ENCODE peak calls at places on chromosomes 5 and 9, in ten cellular contexts. One of them, this sample, is unnamed.

GRCh38 chr5:43174586-43174985 is 17.4 kb upstream of the NIM1K start:
- DNase-seq in fibroblast of mammary gland: no peak
- DNase-seq in astrocyte: no peak
- DNase-seq in adipocyte: no peak
- DNase-seq in astrocyte of the spinal cord: no peak
- DNase-seq in fibroblast of pulmonary artery: no peak
- DNase-seq in AG10803: no peak
- DNase-seq in upper lobe of left lung: no peak
- DNase-seq in GM23338: no peak
- DNase-seq in esophagus muscularis mucosa: no peak
- DNase-seq in this sample: no peak

GRCh38 chr9:76403352-76403751 is 9.1 kb upstream of the RFK start:
- DNase-seq in AG10803: peak
- DNase-seq in astrocyte: peak
- DNase-seq in upper lobe of left lung: no peak
- DNase-seq in fibroblast of pulmonary artery: peak
- DNase-seq in fibroblast of mammary gland: peak
- DNase-seq in astrocyte of the spinal cord: peak
- DNase-seq in GM23338: peak
- DNase-seq in esophagus muscularis mucosa: no peak
- DNase-seq in adipocyte: peak
- DNase-seq in this sample: peak

GRCh38 chr9:91143642-91144041 is 218.1 kb downstream of the AUH start:
- DNase-seq in GM23338: no peak
- DNase-seq in adipocyte: no peak
- DNase-seq in esophagus muscularis mucosa: no peak
- DNase-seq in fibroblast of mammary gland: no peak
- DNase-seq in fibroblast of pulmonary artery: no peak
- DNase-seq in astrocyte of the spinal cord: no peak
- DNase-seq in AG10803: no peak
- DNase-seq in upper lobe of left lung: no peak
- DNase-seq in astrocyte: no peak
- DNase-seq in this sample: no peak

GRCh38 chr9:134384811-134385479 is 58.7 kb downstream of the RXRA start:
- DNase-seq in astrocyte of the spinal cord: no peak
- DNase-seq in GM23338: no peak
- DNase-seq in fibroblast of pulmonary artery: no peak
- DNase-seq in esophagus muscularis mucosa: no peak
- DNase-seq in upper lobe of left lung: no peak
- DNase-seq in astrocyte: peak
- DNase-seq in fibroblast of mammary gland: no peak
- DNase-seq in adipocyte: no peak
- DNase-seq in AG10803: no peak
- DNase-seq in this sample: no peak

GRCh38 chr5:135738564-135738875 is 95.9 kb upstream of the SLC25A48 start:
- DNase-seq in fibroblast of pulmonary artery: no peak
- DNase-seq in AG10803: no peak
- DNase-seq in adipocyte: no peak
- DNase-seq in esophagus muscularis mucosa: peak
- DNase-seq in astrocyte: no peak
- DNase-seq in upper lobe of left lung: no peak
- DNase-seq in astrocyte of the spinal cord: no peak
- DNase-seq in fibroblast of mammary gland: no peak
- DNase-seq in GM23338: no peak
- DNase-seq in this sample: no peak

GRCh38 chr9:2494571-2494970 is 127.0 kb upstream of the VLDLR start:
- DNase-seq in fibroblast of mammary gland: peak
- DNase-seq in adipocyte: peak
- DNase-seq in GM23338: peak
- DNase-seq in astrocyte: peak
- DNase-seq in fibroblast of pulmonary artery: peak
- DNase-seq in esophagus muscularis mucosa: no peak
- DNase-seq in AG10803: peak
- DNase-seq in astrocyte of the spinal cord: peak
- DNase-seq in upper lobe of left lung: no peak
- DNase-seq in this sample: peak

GRCh38 chr5:171777420-171777759 is 8.2 kb upstream of the SMIM23 start:
- DNase-seq in upper lobe of left lung: no peak
- DNase-seq in adipocyte: no peak
- DNase-seq in astrocyte of the spinal cord: no peak
- DNase-seq in fibroblast of pulmonary artery: no peak
- DNase-seq in GM23338: no peak
- DNase-seq in AG10803: no peak
- DNase-seq in fibroblast of mammary gland: no peak
- DNase-seq in esophagus muscularis mucosa: peak
- DNase-seq in astrocyte: no peak
- DNase-seq in this sample: no peak

GRCh38 chr9:109779711-109780452 is at the start of gene PALM2AKAP2:
- DNase-seq in fibroblast of pulmonary artery: peak
- DNase-seq in esophagus muscularis mucosa: peak
- DNase-seq in astrocyte of the spinal cord: peak
- DNase-seq in GM23338: peak
- DNase-seq in adipocyte: peak
- DNase-seq in fibroblast of mammary gland: peak
- DNase-seq in upper lobe of left lung: peak
- DNase-seq in astrocyte: peak
- DNase-seq in AG10803: peak
- DNase-seq in this sample: peak

GRCh38 chr5:38666668-38667498 is 110.4 kb upstream of the LIFR start:
- DNase-seq in astrocyte: peak
- DNase-seq in fibroblast of pulmonary artery: peak
- DNase-seq in adipocyte: peak
- DNase-seq in AG10803: peak
- DNase-seq in upper lobe of left lung: peak
- DNase-seq in esophagus muscularis mucosa: no peak
- DNase-seq in fibroblast of mammary gland: peak
- DNase-seq in GM23338: peak
- DNase-seq in astrocyte of the spinal cord: peak
- DNase-seq in this sample: peak

GRCh38 chr5:159768243-159768642 is 148.0 kb upstream of the ADRA1B start:
- DNase-seq in upper lobe of left lung: no peak
- DNase-seq in fibroblast of pulmonary artery: peak
- DNase-seq in fibroblast of mammary gland: no peak
- DNase-seq in esophagus muscularis mucosa: no peak
- DNase-seq in astrocyte: no peak
- DNase-seq in astrocyte of the spinal cord: no peak
- DNase-seq in adipocyte: peak
- DNase-seq in AG10803: peak
- DNase-seq in GM23338: peak
- DNase-seq in this sample: peak

GRCh38 chr5:143501176-143501840 is 97.8 kb upstream of the NR3C1 start:
- DNase-seq in AG10803: peak
- DNase-seq in adipocyte: peak
- DNase-seq in GM23338: peak
- DNase-seq in esophagus muscularis mucosa: no peak
- DNase-seq in fibroblast of pulmonary artery: no peak
- DNase-seq in fibroblast of mammary gland: peak
- DNase-seq in upper lobe of left lung: no peak
- DNase-seq in astrocyte of the spinal cord: no peak
- DNase-seq in astrocyte: no peak
- DNase-seq in this sample: no peak

DNA sequence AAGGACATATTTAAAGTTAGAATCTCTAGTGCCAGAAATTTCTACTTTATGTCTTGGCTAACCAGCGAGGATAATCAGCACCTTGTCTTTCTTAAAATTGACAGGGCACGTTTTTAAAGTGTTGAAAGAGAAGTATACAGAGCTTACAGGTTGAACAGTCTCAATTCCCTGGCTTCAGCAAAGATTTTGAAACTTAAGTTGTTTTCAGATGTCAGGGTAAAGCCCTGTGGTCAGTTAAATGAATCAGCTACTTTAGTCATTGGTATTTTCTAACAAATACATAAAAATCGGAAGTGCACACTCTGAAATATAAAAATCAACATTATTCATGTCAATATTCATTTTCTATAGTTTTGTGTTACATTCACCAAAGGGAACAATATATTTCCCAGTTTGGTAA is 29.1 kb downstream of the SNCAIP start:
- DNase-seq in GM23338: no peak
- DNase-seq in astrocyte: no peak
- DNase-seq in upper lobe of left lung: no peak
- DNase-seq in esophagus muscularis mucosa: no peak
- DNase-seq in fibroblast of mammary gland: peak
- DNase-seq in fibroblast of pulmonary artery: no peak
- DNase-seq in AG10803: no peak
- DNase-seq in adipocyte: no peak
- DNase-seq in astrocyte of the spinal cord: no peak
- DNase-seq in this sample: no peak
- H3K4me3 ChIP-seq in GM23338: no peak
- H3K4me3 ChIP-seq in astrocyte: no peak
- H3K4me3 ChIP-seq in upper lobe of left lung: no peak
- H3K4me3 ChIP-seq in esophagus muscularis mucosa: no peak
- H3K4me3 ChIP-seq in fibroblast of mammary gland: no peak
- H3K4me3 ChIP-seq in fibroblast of pulmonary artery: no peak
- H3K4me3 ChIP-seq in AG10803: no peak
- H3K4me3 ChIP-seq in adipocyte: no peak
- H3K4me3 ChIP-seq in astrocyte of the spinal cord: no peak
- H3K4me3 ChIP-seq in this sample: no peak

DNA sequence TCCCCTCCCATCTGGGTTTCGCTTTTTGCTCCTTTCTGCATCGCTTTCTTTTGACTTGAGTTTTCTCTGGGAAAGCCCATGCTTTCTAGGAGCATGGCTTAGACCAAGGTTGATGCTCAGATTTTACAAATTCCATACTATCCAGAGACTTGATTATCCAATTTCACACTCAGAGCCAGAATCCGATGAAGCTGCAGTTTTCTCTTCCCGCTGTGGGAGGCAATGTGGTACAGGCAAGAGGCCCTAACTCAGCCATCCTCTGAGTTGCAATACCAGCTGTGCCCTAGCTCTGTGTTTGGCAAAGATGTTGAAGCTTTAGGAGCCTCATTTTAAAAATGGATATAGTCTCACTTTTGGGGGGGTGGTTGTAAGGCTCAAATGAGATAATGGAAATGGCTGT is 85.1 kb downstream of the BRINP1 start:
- DNase-seq in GM23338: peak
- DNase-seq in fibroblast of pulmonary artery: no peak
- DNase-seq in astrocyte: peak
- DNase-seq in fibroblast of mammary gland: peak
- DNase-seq in upper lobe of left lung: no peak
- DNase-seq in adipocyte: no peak
- DNase-seq in astrocyte of the spinal cord: no peak
- DNase-seq in esophagus muscularis mucosa: no peak
- DNase-seq in AG10803: peak
- DNase-seq in this sample: no peak
- H3K4me3 ChIP-seq in GM23338: peak
- H3K4me3 ChIP-seq in fibroblast of pulmonary artery: no peak
- H3K4me3 ChIP-seq in astrocyte: no peak
- H3K4me3 ChIP-seq in fibroblast of mammary gland: no peak
- H3K4me3 ChIP-seq in upper lobe of left lung: no peak
- H3K4me3 ChIP-seq in adipocyte: no peak
- H3K4me3 ChIP-seq in astrocyte of the spinal cord: no peak
- H3K4me3 ChIP-seq in esophagus muscularis mucosa: no peak
- H3K4me3 ChIP-seq in AG10803: no peak
- H3K4me3 ChIP-seq in this sample: no peak

GRCh38 chr5:102905052-102905451 is 149.9 kb downstream of the PAM start:
- DNase-seq in upper lobe of left lung: no peak
- DNase-seq in fibroblast of pulmonary artery: no peak
- DNase-seq in AG10803: no peak
- DNase-seq in esophagus muscularis mucosa: no peak
- DNase-seq in astrocyte: no peak
- DNase-seq in astrocyte of the spinal cord: no peak
- DNase-seq in GM23338: no peak
- DNase-seq in adipocyte: no peak
- DNase-seq in fibroblast of mammary gland: no peak
- DNase-seq in this sample: no peak
- H3K4me3 ChIP-seq in upper lobe of left lung: no peak
- H3K4me3 ChIP-seq in fibroblast of pulmonary artery: no peak
- H3K4me3 ChIP-seq in AG10803: no peak
- H3K4me3 ChIP-seq in esophagus muscularis mucosa: no peak
- H3K4me3 ChIP-seq in astrocyte: no peak
- H3K4me3 ChIP-seq in astrocyte of the spinal cord: no peak
- H3K4me3 ChIP-seq in GM23338: no peak
- H3K4me3 ChIP-seq in adipocyte: no peak
- H3K4me3 ChIP-seq in fibroblast of mammary gland: no peak
- H3K4me3 ChIP-seq in this sample: no peak

DNA sequence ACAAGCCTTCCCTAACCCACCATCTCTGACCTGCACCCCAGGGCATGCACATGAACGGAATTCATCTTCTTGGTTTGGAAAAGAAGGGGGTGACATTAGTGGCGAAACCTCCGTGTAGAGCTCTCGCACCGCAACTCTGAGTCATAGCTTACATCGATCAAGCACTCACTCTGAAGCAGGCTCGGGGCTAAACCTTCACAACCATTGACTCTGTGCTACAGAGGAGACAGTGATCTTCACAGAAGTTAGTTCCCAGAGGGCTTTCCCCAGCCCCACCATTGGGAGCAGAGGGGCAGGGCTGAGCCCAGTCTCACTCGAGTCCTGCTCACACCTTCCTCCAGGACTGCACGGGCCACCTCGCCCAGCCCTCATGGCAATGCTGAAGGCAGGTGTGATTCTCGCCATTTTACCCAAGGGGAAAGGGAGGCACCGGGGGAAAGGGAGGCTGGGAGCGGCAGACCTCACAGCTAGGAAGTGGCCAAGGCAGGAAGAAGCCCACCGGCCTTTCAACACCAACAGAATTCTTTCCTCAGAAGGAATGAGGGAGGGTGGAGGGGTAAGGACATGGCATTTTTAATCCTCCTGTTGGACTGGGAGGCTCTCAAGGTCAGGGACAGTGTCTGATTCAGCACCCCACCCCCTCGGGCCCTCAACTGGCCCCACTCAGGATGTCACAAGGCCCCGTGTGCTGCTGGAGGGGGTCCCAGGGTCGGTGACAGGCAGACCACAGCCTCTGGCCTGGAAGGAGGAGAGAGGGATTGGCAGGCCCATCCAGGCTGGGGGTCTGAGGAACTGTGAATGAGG is 25.9 kb upstream of the IL17B start:
- DNase-seq in astrocyte of the spinal cord: peak
- DNase-seq in GM23338: no peak
- DNase-seq in esophagus muscularis mucosa: no peak
- DNase-seq in adipocyte: peak
- DNase-seq in upper lobe of left lung: no peak
- DNase-seq in AG10803: peak
- DNase-seq in fibroblast of pulmonary artery: no peak
- DNase-seq in fibroblast of mammary gland: peak
- DNase-seq in astrocyte: peak
- DNase-seq in this sample: peak
- H3K4me3 ChIP-seq in astrocyte of the spinal cord: no peak
- H3K4me3 ChIP-seq in GM23338: no peak
- H3K4me3 ChIP-seq in esophagus muscularis mucosa: peak
- H3K4me3 ChIP-seq in adipocyte: no peak
- H3K4me3 ChIP-seq in upper lobe of left lung: no peak
- H3K4me3 ChIP-seq in AG10803: peak
- H3K4me3 ChIP-seq in fibroblast of pulmonary artery: no peak
- H3K4me3 ChIP-seq in fibroblast of mammary gland: no peak
- H3K4me3 ChIP-seq in astrocyte: peak
- H3K4me3 ChIP-seq in this sample: no peak

GRCh38 chr9:25472085-25472607 is 206.1 kb downstream of the TUSC1 start:
- DNase-seq in esophagus muscularis mucosa: no peak
- DNase-seq in astrocyte: no peak
- DNase-seq in AG10803: no peak
- DNase-seq in fibroblast of pulmonary artery: no peak
- DNase-seq in GM23338: no peak
- DNase-seq in adipocyte: no peak
- DNase-seq in upper lobe of left lung: no peak
- DNase-seq in fibroblast of mammary gland: no peak
- DNase-seq in astrocyte of the spinal cord: no peak
- DNase-seq in this sample: no peak
- H3K4me3 ChIP-seq in esophagus muscularis mucosa: no peak
- H3K4me3 ChIP-seq in astrocyte: no peak
- H3K4me3 ChIP-seq in AG10803: no peak
- H3K4me3 ChIP-seq in fibroblast of pulmonary artery: no peak
- H3K4me3 ChIP-seq in GM23338: no peak
- H3K4me3 ChIP-seq in adipocyte: no peak
- H3K4me3 ChIP-seq in upper lobe of left lung: no peak
- H3K4me3 ChIP-seq in fibroblast of mammary gland: no peak
- H3K4me3 ChIP-seq in astrocyte of the spinal cord: no peak
- H3K4me3 ChIP-seq in this sample: no peak

GRCh38 chr5:68230285-68230684 is 14.7 kb downstream of the PIK3R1 start:
- DNase-seq in esophagus muscularis mucosa: no peak
- DNase-seq in fibroblast of mammary gland: no peak
- DNase-seq in astrocyte of the spinal cord: no peak
- DNase-seq in upper lobe of left lung: no peak
- DNase-seq in AG10803: no peak
- DNase-seq in fibroblast of pulmonary artery: no peak
- DNase-seq in astrocyte: no peak
- DNase-seq in adipocyte: no peak
- DNase-seq in GM23338: no peak
- DNase-seq in this sample: no peak
- H3K4me3 ChIP-seq in esophagus muscularis mucosa: peak
- H3K4me3 ChIP-seq in fibroblast of mammary gland: no peak
- H3K4me3 ChIP-seq in astrocyte of the spinal cord: no peak
- H3K4me3 ChIP-seq in upper lobe of left lung: no peak
- H3K4me3 ChIP-seq in AG10803: no peak
- H3K4me3 ChIP-seq in fibroblast of pulmonary artery: no peak
- H3K4me3 ChIP-seq in astrocyte: no peak
- H3K4me3 ChIP-seq in adipocyte: no peak
- H3K4me3 ChIP-seq in GM23338: no peak
- H3K4me3 ChIP-seq in this sample: no peak

This sample was measured in cardiac fibroblast.